ENCODE peak calls at places on chromosomes 11 and 22, in nine cellular contexts. R is transverse colon; U is cardiac muscle cell; O is IMR-90; Y is heart left ventricle; T is kidney; Q is adrenal gland; D is CD8-positive, alpha-beta memory T cell; V is tibial nerve. W is an unnamed sample.

GRCh38 chr11:96063886-96064285 is 140.0 kb upstream of the MTMR2 start:
- DNase-seq in R (no peak), V (no peak), T (no peak), D (no peak), Y (no peak), Q (no peak), O (no peak), U (no peak), W (no peak)

GRCh38 chr22:38309614-38310517 is 7.4 kb downstream of the CSNK1E start:
- DNase-seq in Y (no peak), D (no peak), V (no peak), Q (no peak), O (no peak), R (no peak), U (no peak), T (no peak), W (no peak)

GRCh38 chr11:95652002-95652472 is 137.5 kb downstream of the FAM76B start:
- DNase-seq in Q (no peak), R (no peak), D (no peak), O (no peak), T (no peak), Y (no peak), V (no peak), U (no peak), W (no peak)

GRCh38 chr11:113563766-113564165 is 88.6 kb upstream of the DRD2 start:
- DNase-seq in R (no peak), O (no peak), D (no peak), V (no peak), Q (no peak), Y (no peak), U (no peak), T (no peak), W (no peak)

GRCh38 chr11:103326070-103326794 is 217.0 kb downstream of the DYNC2H1 start:
- DNase-seq in R (peak), V (no peak), U (peak), Q (peak), T (peak), D (no peak), O (peak), Y (peak), W (peak)

GRCh38 chr11:87859583-87859982 is 315.7 kb downstream of the RAB38 start:
- DNase-seq in V (no peak), R (no peak), T (no peak), U (no peak), Q (no peak), Y (no peak), D (no peak), O (no peak), W (no peak)

GRCh38 chr11:985435-985834 is 51.1 kb downstream of the MUC6 start:
- DNase-seq in Q (no peak), V (no peak), R (peak), U (no peak), Y (no peak), D (no peak), O (no peak), T (no peak), W (no peak)

GRCh38 chr11:2844116-2844515 is 41.5 kb downstream of the CDKN1C start:
- DNase-seq in T (peak), V (no peak), Y (no peak), Q (no peak), O (no peak), U (no peak), D (no peak), R (no peak), W (no peak)

GRCh38 chr22:21641417-21641794 is 696 bp upstream of the SDF2L1 start:
- DNase-seq in R (peak), U (peak), Y (no peak), V (no peak), D (no peak), O (peak), T (peak), Q (peak), W (no peak)

GRCh38 chr11:31804439-31805036 is 6.6 kb downstream of the PAX6 start:
- DNase-seq in V (no peak), Y (no peak), D (no peak), R (no peak), O (no peak), T (peak), Q (no peak), U (no peak), W (no peak)

GRCh38 chr11:131146817-131147490 is 223.5 kb upstream of the NTM start:
- DNase-seq in T (no peak), V (no peak), D (no peak), Q (no peak), Y (no peak), O (peak), R (no peak), U (no peak), W (no peak)

GRCh38 chr22:20154602-20155183 is 3.8 kb upstream of the CCDC188 start:
- DNase-seq in Q (no peak), Y (no peak), U (no peak), O (no peak), T (no peak), R (no peak), V (no peak), D (no peak), W (no peak)

GRCh38 chr11:40280161-40281054 is 1179.0 kb downstream of the LRRC4C start:
- DNase-seq in T (no peak), O (no peak), U (no peak), D (no peak), Y (peak), Q (no peak), V (no peak), R (no peak), W (no peak)

GRCh38 chr11:40286137-40286536 is 1173.3 kb downstream of the LRRC4C start:
- DNase-seq in U (no peak), Y (no peak), O (no peak), V (no peak), R (no peak), D (no peak), T (no peak), Q (no peak), W (no peak)

GRCh38 chr11:40276960-40277359 is 1182.5 kb downstream of the LRRC4C start:
- DNase-seq in U (no peak), V (no peak), Y (no peak), O (no peak), Q (no peak), T (no peak), D (no peak), R (no peak), W (no peak)

GRCh38 chr11:40285520-40285919 is 1173.9 kb downstream of the LRRC4C start:
- DNase-seq in V (no peak), Y (no peak), T (no peak), O (no peak), D (no peak), Q (no peak), R (no peak), U (no peak), W (no peak)

GRCh38 chr11:40281055-40281580 is 1178.3 kb downstream of the LRRC4C start:
- DNase-seq in D (no peak), U (peak), V (no peak), R (no peak), T (no peak), O (no peak), Q (no peak), Y (no peak), W (no peak)
- H3K27ac ChIP-seq in D (no peak), U (no peak), V (peak), R (no peak), T (no peak), O (no peak), Q (no peak), Y (no peak), W (no peak)

GRCh38 chr22:42075277-42075676 is 1.2 kb downstream of the PHETA2 start:
- DNase-seq in T (no peak), V (no peak), U (no peak), O (no peak), Y (no peak), D (no peak), R (no peak), Q (no peak), W (no peak)
- H3K4me3 ChIP-seq in T (no peak), V (no peak), U (no peak), O (peak), Y (peak), D (no peak), R (no peak), Q (peak), W (no peak)

GRCh38 chr11:125372088-125372487 is 124.0 kb downstream of the FEZ1 start:
- DNase-seq in Y (no peak), O (no peak), T (peak), D (no peak), Q (no peak), U (no peak), R (no peak), V (no peak), W (no peak)

GRCh38 chr11:125375146-125375545 is 120.9 kb downstream of the FEZ1 start:
- DNase-seq in D (no peak), Q (no peak), V (no peak), O (no peak), T (no peak), Y (no peak), R (no peak), U (peak), W (no peak)

GRCh38 chr11:125372911-125373310 is 123.2 kb downstream of the FEZ1 start:
- DNase-seq in Q (no peak), R (no peak), O (no peak), V (no peak), T (peak), D (no peak), U (no peak), Y (no peak), W (no peak)

GRCh38 chr11:125374398-125374797 is 121.7 kb downstream of the FEZ1 start:
- DNase-seq in D (no peak), V (no peak), Y (no peak), R (no peak), Q (no peak), T (peak), O (no peak), U (no peak), W (no peak)

DNA sequence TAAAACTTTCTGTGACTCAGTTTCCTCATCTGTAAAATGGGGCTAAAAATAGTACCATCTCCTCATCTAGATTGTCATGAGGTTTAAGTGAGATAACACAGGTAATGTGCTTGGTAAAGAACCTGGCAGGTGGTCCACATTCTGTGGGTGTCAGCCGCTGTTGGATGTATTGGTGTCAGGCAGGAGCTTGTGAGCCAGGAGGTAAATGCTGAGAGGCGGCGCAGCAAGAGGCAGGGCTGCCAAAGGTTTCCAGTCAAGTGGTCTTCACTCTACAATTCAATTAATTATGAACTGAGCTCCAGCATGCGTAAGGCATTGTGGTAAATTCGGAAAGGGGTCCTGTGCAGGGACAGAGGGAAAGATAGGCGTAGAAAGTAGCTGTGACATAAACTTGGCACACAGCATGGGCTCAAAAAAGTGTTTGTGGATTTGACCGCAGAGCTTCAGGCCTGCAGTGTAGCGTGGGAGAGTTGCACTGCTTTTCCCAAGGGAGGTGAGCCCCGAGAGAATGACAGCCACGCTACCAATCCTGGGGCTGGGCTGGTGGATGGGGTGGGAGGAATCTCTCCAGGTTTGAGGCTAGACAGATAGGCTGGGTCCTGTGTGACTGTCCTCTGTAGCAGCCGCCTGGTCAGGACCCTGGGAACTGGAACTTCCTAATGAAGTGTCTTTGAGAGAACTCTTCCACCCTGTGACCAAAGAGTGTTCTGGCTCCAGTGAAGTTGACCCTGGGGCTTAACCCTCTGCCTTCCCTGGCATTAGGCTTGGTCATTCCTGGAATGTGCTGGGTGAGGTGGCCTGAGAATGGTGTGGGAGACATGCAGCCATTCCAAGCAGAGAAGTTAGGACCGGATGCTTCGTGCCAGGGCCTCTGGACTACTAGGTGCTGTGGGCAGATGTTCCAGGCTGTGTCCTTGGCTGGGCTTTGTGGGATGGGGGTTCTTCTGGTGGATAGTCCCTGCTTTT is 122.4 kb downstream of the FEZ1 start:
- DNase-seq in R (no peak), T (peak), V (no peak), U (peak), Q (no peak), O (peak), D (no peak), Y (no peak), W (no peak)
- H3K27ac ChIP-seq in R (no peak), T (no peak), V (no peak), U (no peak), Q (no peak), O (no peak), D (no peak), Y (peak), W (no peak)

GRCh38 chr11:70435361-70435760 is 37.0 kb downstream of the CTTN start:
- DNase-seq in O (no peak), V (no peak), Y (no peak), R (no peak), Q (no peak), U (no peak), D (no peak), T (no peak), W (no peak)
- H3K4me3 ChIP-seq in O (no peak), V (no peak), Y (no peak), R (no peak), Q (no peak), U (no peak), D (no peak), T (no peak), W (no peak)

GRCh38 chr11:125950178-125950490 is 4.3 kb downstream of the VSIG10L2 start:
- DNase-seq in Q (no peak), Y (no peak), T (no peak), D (no peak), O (no peak), R (no peak), U (no peak), V (no peak), W (no peak)
- H3K27ac ChIP-seq in Q (no peak), Y (no peak), T (no peak), D (no peak), O (no peak), R (no peak), U (no peak), V (no peak), W (no peak)

GRCh38 chr11:12330491-12331231 is 46.7 kb upstream of the PARVA start:
- DNase-seq in O (peak), Q (no peak), Y (no peak), R (no peak), D (no peak), V (no peak), T (no peak), U (peak), W (no peak)

GRCh38 chr11:12324585-12324984 is 52.8 kb upstream of the PARVA start:
- DNase-seq in U (no peak), Q (no peak), O (no peak), V (no peak), Y (no peak), T (no peak), D (no peak), R (no peak), W (no peak)

GRCh38 chr11:12329797-12330196 is 47.6 kb upstream of the PARVA start:
- DNase-seq in T (no peak), U (no peak), O (no peak), D (no peak), V (no peak), R (no peak), Y (no peak), Q (no peak), W (no peak)

GRCh38 chr11:12331239-12331874 is 46.0 kb upstream of the PARVA start:
- DNase-seq in Y (peak), R (peak), Q (peak), T (peak), U (peak), V (peak), D (peak), O (peak), W (peak)

GRCh38 chr11:12329169-12329568 is 48.2 kb upstream of the PARVA start:
- DNase-seq in Q (no peak), Y (no peak), U (no peak), D (no peak), O (no peak), R (no peak), T (no peak), V (no peak), W (no peak)
- H3K4me3 ChIP-seq in Q (no peak), Y (no peak), U (no peak), D (no peak), O (no peak), R (no peak), T (no peak), V (no peak), W (no peak)

GRCh38 chr11:125114518-125114917 is 3.1 kb upstream of the TMEM218 start:
- DNase-seq in Y (no peak), U (no peak), T (no peak), V (no peak), R (no peak), D (no peak), O (no peak), Q (no peak), W (no peak)

GRCh38 chr11:125110506-125110905 is 920 bp downstream of the TMEM218 start:
- DNase-seq in Q (no peak), U (no peak), V (no peak), D (no peak), Y (no peak), T (no peak), O (no peak), R (no peak), W (no peak)

GRCh38 chr11:125111341-125112234 is at the start of gene TMEM218:
- DNase-seq in R (peak), D (peak), Q (peak), O (peak), V (peak), Y (peak), T (peak), U (peak), W (peak)

GRCh38 chr11:125110996-125111340 is 458 bp downstream of the TMEM218 start:
- DNase-seq in Q (no peak), V (no peak), O (no peak), D (no peak), Y (no peak), T (no peak), U (no peak), R (peak), W (no peak)

DNA sequence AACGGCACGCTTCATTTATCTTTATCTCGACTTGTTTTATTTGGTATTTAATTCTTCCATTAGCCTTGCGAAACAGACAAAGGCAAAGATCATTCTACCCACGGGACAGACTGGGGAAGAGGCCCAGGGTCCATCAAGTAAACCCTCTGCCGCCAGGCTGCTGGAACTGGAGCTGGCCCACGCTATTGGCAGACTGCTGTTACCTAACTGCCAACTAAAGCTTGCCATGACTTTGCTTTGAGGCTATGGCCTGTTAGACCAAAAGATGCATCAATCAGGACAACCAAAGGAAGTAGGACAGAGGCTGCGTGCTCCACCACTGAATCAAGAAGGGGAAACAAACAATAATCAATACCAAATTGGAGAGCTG is 794 bp upstream of the TMEM218 start:
- DNase-seq in R (no peak), O (no peak), V (no peak), U (no peak), T (no peak), Q (no peak), Y (no peak), D (no peak), W (no peak)
- H3K27ac ChIP-seq in R (peak), O (peak), V (no peak), U (no peak), T (no peak), Q (peak), Y (no peak), D (peak), W (no peak)

GRCh38 chr11:70725786-70726185 is 327.5 kb downstream of the CTTN start:
- DNase-seq in D (no peak), U (no peak), Y (no peak), O (no peak), Q (no peak), T (no peak), V (no peak), R (no peak), W (no peak)
- H3K4me3 ChIP-seq in D (no peak), U (no peak), Y (no peak), O (no peak), Q (no peak), T (no peak), V (no peak), R (no peak), W (no peak)

DNA sequence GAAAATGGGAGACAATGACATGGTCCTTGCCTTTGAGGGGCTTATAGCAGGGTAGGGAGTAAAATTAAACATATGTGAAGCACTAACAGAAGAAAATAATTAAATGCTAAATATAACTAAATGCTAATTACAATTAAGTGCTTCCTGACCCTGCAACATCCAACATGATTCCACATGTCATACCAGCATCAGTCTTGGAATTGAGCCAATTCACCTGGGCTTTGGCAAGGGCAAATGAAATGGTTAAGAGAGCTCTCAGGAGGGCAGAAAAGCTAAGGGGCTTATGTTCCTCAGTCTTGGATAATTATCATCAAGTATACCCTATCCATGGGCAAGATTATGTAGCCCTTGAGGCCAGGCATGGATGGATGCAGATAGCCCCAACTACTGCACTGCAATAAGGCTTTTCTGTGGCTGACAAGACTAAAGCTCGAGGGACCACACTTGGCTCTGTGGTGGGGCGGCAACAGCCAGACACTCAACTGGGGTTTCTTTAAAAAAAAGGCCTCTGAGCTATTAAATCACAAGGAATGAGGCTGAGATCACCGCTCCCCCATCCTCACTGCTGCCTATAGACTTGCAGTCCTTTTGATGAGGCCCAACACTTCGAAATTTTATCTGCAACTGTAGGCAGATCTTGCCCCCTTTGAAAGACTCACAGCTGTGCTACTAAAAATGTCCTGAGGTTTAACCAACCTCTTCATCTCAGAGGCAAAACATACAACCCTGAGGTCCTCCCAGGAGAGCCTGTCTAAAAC is 39.0 kb downstream of the IL18BP start:
- DNase-seq in O (no peak), Q (no peak), U (no peak), R (no peak), V (no peak), T (no peak), D (no peak), Y (no peak), W (no peak)
- H3K27ac ChIP-seq in O (peak), Q (peak), U (peak), R (peak), V (peak), T (peak), D (no peak), Y (peak), W (no peak)

DNA sequence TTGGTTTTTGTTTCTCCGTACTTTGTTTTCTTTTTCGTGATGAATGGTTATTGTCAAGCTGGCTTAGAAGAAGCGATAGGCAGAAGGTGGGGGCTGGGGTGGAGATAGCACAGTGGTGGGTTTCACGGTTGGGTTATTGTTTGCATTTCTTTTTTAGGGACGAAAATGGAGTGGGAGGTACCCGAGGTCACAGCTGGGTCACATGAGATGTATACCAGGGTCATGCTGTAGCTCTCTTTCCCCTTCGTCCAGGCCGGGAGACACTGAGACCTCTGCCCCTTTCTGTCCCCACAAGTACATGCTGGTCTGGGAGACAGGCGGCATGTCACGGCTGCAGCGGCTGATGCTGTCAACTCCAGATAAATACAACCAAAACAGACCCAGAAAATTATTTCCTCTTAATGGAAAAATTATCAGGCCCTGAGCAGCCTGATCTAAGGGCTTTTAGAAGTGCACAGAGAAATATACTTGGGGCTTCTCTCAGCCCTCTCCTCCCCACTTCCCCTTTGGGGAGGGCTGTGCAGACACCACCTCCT is 374.4 kb downstream of the CADM1 start:
- DNase-seq in O (no peak), Y (no peak), R (no peak), Q (no peak), T (no peak), D (no peak), U (no peak), V (no peak), W (no peak)
- H3K4me3 ChIP-seq in O (no peak), Y (no peak), R (no peak), Q (no peak), T (no peak), D (no peak), U (no peak), V (no peak), W (no peak)